ENCODE peak calls at places on chromosome 11, in five cellular contexts. W is cardiac muscle cell, V is psoas muscle, Q is SK-N-SH, H is heart right ventricle. N is an unnamed sample.

GRCh38 chr11:27357250-27357649 is 5.8 kb downstream of the CCDC34 start:
- DNase-seq in Q (no peak), V (no peak), W (no peak), H (no peak), N (peak)

GRCh38 chr11:44434191-44434590 is 124.3 kb upstream of the ALX4 start:
- DNase-seq in Q (no peak), W (no peak), H (no peak), V (no peak), N (no peak)

GRCh38 chr11:68302256-68303054 is 9.9 kb upstream of the LRP5 start:
- DNase-seq in W (no peak), Q (peak), H (no peak), V (no peak), N (no peak)

GRCh38 chr11:46649180-46649738 is 31.9 kb downstream of the ATG13 start:
- DNase-seq in W (no peak), Q (peak), V (peak), H (no peak), N (peak)

GRCh38 chr11:111531687-111532364 is 8.7 kb upstream of the LAYN start:
- DNase-seq in Q (no peak), V (no peak), H (no peak), W (no peak), N (no peak)

GRCh38 chr11:64305691-64306562 is 603 bp downstream of the ESRRA start:
- DNase-seq in Q (peak), V (peak), W (peak), H (peak), N (peak)

GRCh38 chr11:75214411-75214821 is 26.2 kb upstream of the TPBGL start:
- DNase-seq in W (peak), V (peak), Q (peak), H (peak), N (peak)

GRCh38 chr11:120224872-120225371 is 14.1 kb downstream of the OAF start:
- DNase-seq in H (peak), W (no peak), V (no peak), Q (no peak), N (no peak)

GRCh38 chr11:110160016-110160415 is 66.8 kb downstream of the ZC3H12C start:
- DNase-seq in H (no peak), W (no peak), V (no peak), Q (no peak), N (no peak)

GRCh38 chr11:113387605-113388211 is at the start of gene ANKK1:
- DNase-seq in W (peak), V (no peak), Q (peak), H (no peak), N (no peak)

GRCh38 chr11:110085255-110085838 is 7.8 kb upstream of the ZC3H12C start:
- DNase-seq in V (no peak), W (no peak), H (no peak), Q (no peak), N (no peak)

GRCh38 chr11:34345012-34345804 is 12.6 kb downstream of the ABTB2 start:
- DNase-seq in W (no peak), H (peak), V (peak), Q (no peak), N (peak)

GRCh38 chr11:13928566-13929251 is 33.8 kb upstream of the SPON1 start:
- DNase-seq in Q (no peak), V (no peak), W (no peak), H (no peak), N (no peak)

GRCh38 chr11:2525941-2526807 is 81.4 kb downstream of the KCNQ1 start:
- DNase-seq in H (peak), Q (no peak), V (peak), W (no peak), N (peak)

GRCh38 chr11:63915961-63916836 is 765 bp downstream of the RCOR2 start:
- DNase-seq in H (peak), W (peak), V (peak), Q (peak), N (peak)

GRCh38 chr11:25734592-25735211 is 597.2 kb upstream of the ANO3 start:
- DNase-seq in Q (peak), H (no peak), W (peak), V (no peak), N (no peak)

DNA sequence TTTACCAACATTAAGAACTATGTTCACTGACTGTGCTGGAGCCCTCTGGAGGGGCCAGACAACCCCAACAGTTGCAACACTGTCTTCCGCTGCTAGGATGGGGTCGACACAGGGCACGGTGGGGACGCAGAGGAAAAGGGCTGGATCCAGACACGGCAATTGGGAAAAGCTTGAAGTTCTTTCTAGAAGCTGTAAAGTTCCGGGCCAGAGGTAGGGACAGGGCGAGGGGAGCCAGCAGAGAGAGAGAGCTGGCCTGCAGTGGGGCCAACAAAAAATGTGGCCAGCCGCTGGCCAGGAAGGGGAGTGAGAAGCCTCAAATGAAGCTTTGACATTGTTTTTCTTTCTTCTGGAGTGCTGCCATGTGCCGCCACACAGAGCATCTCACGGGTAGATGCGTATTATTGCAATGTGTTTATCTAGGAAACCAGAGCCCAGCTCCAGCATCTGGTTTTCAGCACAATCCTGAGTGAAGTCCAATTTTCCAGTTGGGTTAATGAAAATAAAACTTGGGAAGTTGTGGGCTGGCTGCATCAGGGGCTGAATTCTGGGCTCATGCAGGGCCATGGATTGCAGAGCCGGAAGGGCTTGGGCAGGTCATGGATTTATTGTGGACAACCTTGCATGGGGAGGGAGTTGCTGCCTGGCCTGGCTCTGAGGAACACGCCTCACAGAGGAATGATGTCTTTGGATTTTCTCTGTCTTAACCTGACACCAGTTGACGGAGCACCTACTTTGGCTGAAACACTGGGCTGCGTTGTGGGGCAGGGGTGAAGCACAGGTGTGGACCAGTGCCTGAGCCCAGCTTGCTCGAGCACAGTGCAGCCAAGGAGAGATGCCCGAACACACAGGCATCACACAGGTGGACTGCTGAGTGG is 67.6 kb upstream of the AMPD3 start:
- DNase-seq in V (peak), Q (no peak), W (no peak), H (peak), N (no peak)
- H3K27ac ChIP-seq in V (peak), Q (peak), W (no peak), H (peak), N (no peak)

GRCh38 chr11:121534131-121535093 is 81.6 kb upstream of the SORL1-AS1 start:
- DNase-seq in W (no peak), Q (no peak), V (no peak), H (peak), N (no peak)
- TF ChIP-seq CTCF in W (peak), Q (no peak), V (peak), H (peak), N (no peak)

DNA sequence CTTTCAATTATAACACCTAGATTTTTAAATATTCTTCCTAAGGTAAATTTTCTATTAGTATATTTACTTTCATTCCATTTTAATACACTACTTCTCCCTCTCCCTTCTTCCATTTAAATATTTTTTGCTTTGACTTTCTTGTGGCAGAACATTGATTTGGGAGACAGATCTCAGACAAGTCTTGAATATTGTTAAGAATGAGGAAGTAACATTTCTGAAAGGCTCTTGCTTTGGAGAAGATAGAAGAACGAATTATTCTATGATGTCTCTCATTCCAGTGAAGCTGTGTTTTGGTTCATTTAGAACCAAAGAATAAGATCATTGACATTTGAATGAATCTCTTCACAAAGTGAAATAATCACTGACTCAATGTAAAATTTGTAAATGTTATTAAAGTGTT is 2.4 kb downstream of the IPO7 start:
- DNase-seq in V (no peak), H (no peak), Q (no peak), W (no peak), N (no peak)
- H3K4me3 ChIP-seq in V (peak), H (no peak), Q (no peak), W (no peak), N (no peak)

GRCh38 chr11:12089041-12089440 is 21.3 kb upstream of the MICAL2 start:
- DNase-seq in H (no peak), W (no peak), Q (no peak), V (no peak), N (no peak)

GRCh38 chr11:12088047-12088481 is 22.3 kb upstream of the MICAL2 start:
- DNase-seq in Q (no peak), V (no peak), H (peak), W (peak), N (no peak)

GRCh38 chr11:12087075-12087775 is 23.2 kb upstream of the MICAL2 start:
- DNase-seq in W (no peak), H (no peak), V (peak), Q (no peak), N (no peak)

GRCh38 chr11:12089473-12089872 is 20.9 kb upstream of the MICAL2 start:
- DNase-seq in W (no peak), V (no peak), Q (no peak), H (no peak), N (no peak)

DNA sequence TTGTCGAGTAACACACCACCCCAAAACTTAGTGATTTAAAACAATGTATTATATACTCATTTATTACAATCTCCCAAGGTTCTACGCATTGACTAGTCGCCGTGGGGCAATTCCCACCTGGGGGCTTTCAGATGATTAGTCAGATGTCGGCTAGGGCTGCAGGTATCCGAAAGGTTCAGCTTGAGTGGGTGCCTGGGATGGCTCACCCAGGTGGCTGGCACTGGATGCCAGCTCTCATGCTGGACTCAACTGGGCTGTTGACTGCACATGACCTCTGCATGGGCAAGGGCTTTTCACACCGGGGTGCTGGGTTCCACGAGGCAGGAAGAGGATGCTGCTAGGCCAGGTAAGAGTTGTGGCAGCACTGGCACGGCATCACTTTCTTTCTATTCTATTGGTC is 21.9 kb upstream of the MICAL2 start:
- DNase-seq in H (no peak), V (no peak), W (no peak), Q (no peak), N (no peak)
- H3K27ac ChIP-seq in H (peak), V (no peak), W (no peak), Q (peak), N (no peak)

GRCh38 chr11:60912851-60913550 is 957 bp upstream of the TMEM109 start:
- DNase-seq in H (no peak), Q (no peak), W (no peak), V (no peak), N (no peak)

GRCh38 chr11:60912223-60912850 is 1.6 kb upstream of the TMEM109 start:
- DNase-seq in V (no peak), H (no peak), Q (no peak), W (no peak), N (no peak)

GRCh38 chr11:60914620-60915249 is 777 bp downstream of the TMEM109 start:
- DNase-seq in Q (peak), H (peak), W (peak), V (peak), N (no peak)

GRCh38 chr11:60915250-60915914 is 1.4 kb downstream of the TMEM109 start:
- DNase-seq in W (peak), H (no peak), Q (peak), V (peak), N (peak)

DNA sequence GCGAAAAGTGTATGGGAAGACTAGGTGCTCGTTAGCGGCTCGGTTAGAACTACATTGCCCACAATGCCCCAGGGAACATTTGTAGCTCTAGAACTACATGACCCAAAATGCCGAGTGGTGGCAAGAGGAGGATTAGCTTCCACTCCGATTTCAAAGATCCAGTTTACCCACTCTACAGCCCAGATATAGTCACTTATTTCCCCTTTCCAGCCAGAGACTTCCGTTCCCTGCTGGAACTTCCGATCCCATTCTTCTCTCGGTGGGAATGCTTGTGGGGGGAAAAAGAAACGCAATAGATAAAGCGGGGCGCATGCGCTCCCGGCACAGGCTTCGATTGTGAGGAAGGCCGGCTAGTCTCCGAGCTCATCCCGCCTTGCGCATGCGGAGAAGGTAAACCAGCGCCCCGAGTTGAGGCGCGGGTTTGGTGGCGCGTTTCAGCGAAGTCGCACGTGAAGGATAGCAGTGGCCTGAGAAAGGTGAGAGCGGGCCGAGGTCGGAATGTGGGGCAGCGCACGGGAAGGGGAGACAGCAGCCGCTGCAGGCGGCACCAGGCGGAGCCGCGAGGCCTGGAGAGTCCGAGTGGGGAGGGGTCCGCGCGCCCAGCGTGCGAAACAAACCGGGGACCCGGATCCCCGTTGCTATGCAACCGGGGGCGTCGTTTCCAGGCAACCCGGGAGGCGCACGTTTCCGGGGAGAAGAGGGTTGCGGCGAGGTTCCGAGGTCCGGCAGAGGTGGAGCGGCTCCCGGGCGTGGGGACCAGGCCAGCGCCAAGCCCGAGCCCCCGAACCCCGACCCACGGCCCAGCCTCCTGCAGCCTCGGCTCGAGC is at the start of gene TMEM109:
- DNase-seq in Q (peak), W (peak), V (peak), H (peak), N (peak)
- TF ChIP-seq CTCF in Q (no peak), W (no peak), V (no peak), H (no peak), N (no peak)